ENCODE peak calls at places on chromosome 20, in four cellular contexts. One of them, this sample, is unnamed.
A peak's percentile ranks its signal among the peaks of the same experiment; 100 is the strongest.

GRCh38 chr20:8512003-8512402 is 379.9 kb downstream of the PLCB1 start:
- DNase-seq in substantia nigra: no peak
- DNase-seq in H54: no peak
- DNase-seq in H7: no peak
- DNase-seq in this sample: no peak

GRCh38 chr20:52312131-52312729 is 120.7 kb upstream of the ZFP64 start:
- DNase-seq in H7: peak; percentile 18
- DNase-seq in substantia nigra: no peak
- DNase-seq in H54: peak; percentile 23
- DNase-seq in this sample: peak; percentile 79

GRCh38 chr20:56827763-56828162 is 198.7 kb downstream of the TFAP2C start:
- DNase-seq in H54: no peak
- DNase-seq in H7: no peak
- DNase-seq in substantia nigra: no peak
- DNase-seq in this sample: no peak

GRCh38 chr20:36490191-36490590 is 51.1 kb upstream of the MYL9 start:
- DNase-seq in H54: no peak
- DNase-seq in substantia nigra: no peak
- DNase-seq in H7: no peak
- DNase-seq in this sample: no peak

GRCh38 chr20:54063998-54064676 is 6.3 kb downstream of the BCAS1 start:
- DNase-seq in substantia nigra: no peak
- DNase-seq in H7: peak; percentile 19
- DNase-seq in H54: no peak
- DNase-seq in this sample: no peak

GRCh38 chr20:23298926-23299672 is 51.5 kb upstream of the NXT1 start:
- DNase-seq in H54: no peak
- DNase-seq in substantia nigra: no peak
- DNase-seq in H7: no peak
- DNase-seq in this sample: no peak

GRCh38 chr20:19976595-19977372 is 40.4 kb upstream of the NAA20 start:
- DNase-seq in H7: peak; percentile 67
- DNase-seq in H54: peak; percentile 58
- DNase-seq in substantia nigra: peak; percentile 64
- DNase-seq in this sample: no peak

GRCh38 chr20:63402178-63402859 is 41.2 kb upstream of the CHRNA4 start:
- DNase-seq in H7: no peak
- DNase-seq in H54: no peak
- DNase-seq in substantia nigra: no peak
- DNase-seq in this sample: no peak

GRCh38 chr20:37376324-37376723 is 30.4 kb downstream of the SRC start:
- DNase-seq in H54: no peak
- DNase-seq in substantia nigra: no peak
- DNase-seq in H7: no peak
- DNase-seq in this sample: no peak

GRCh38 chr20:2873010-2873746 is at the start of gene PTPRA:
- DNase-seq in substantia nigra: peak; percentile 95
- DNase-seq in H7: peak; percentile 97
- DNase-seq in H54: peak; percentile 91
- DNase-seq in this sample: peak; percentile 97

GRCh38 chr20:44837949-44838348 is 27.6 kb upstream of the RIMS4 start:
- DNase-seq in H54: no peak
- DNase-seq in H7: no peak
- DNase-seq in substantia nigra: no peak
- DNase-seq in this sample: no peak

GRCh38 chr20:6473197-6473596 is 294.3 kb upstream of the BMP2 start:
- DNase-seq in H54: no peak
- DNase-seq in substantia nigra: no peak
- DNase-seq in H7: no peak
- DNase-seq in this sample: no peak

GRCh38 chr20:4563534-4563933 is 158.2 kb upstream of the PRND start:
- DNase-seq in H54: no peak
- DNase-seq in substantia nigra: no peak
- DNase-seq in H7: no peak
- DNase-seq in this sample: no peak

GRCh38 chr20:33348136-33348937 is 53.0 kb downstream of the CDK5RAP1 start:
- DNase-seq in H54: no peak
- DNase-seq in H7: peak; percentile 65
- DNase-seq in substantia nigra: no peak
- DNase-seq in this sample: no peak

GRCh38 chr20:4725263-4725550 is 3.5 kb downstream of the PRND start:
- DNase-seq in H7: no peak
- DNase-seq in substantia nigra: no peak
- DNase-seq in H54: no peak
- DNase-seq in this sample: no peak

GRCh38 chr20:63756648-63756991 is 17.0 kb downstream of the SLC2A4RG start:
- DNase-seq in substantia nigra: no peak
- DNase-seq in H7: no peak
- DNase-seq in H54: no peak
- DNase-seq in this sample: no peak

GRCh38 chr20:50379049-50379990 is 130.9 kb upstream of the PTPN1 start:
- DNase-seq in substantia nigra: peak; percentile 20
- DNase-seq in H7: no peak
- DNase-seq in H54: no peak
- DNase-seq in this sample: no peak

GRCh38 chr20:63919130-63919529 is 24.2 kb downstream of the DNAJC5 start:
- DNase-seq in H54: no peak
- DNase-seq in H7: no peak
- DNase-seq in substantia nigra: peak; percentile 31
- DNase-seq in this sample: no peak

GRCh38 chr20:45419188-45420091 is 3.5 kb downstream of the PIGT start:
- DNase-seq in H7: no peak
- DNase-seq in substantia nigra: peak; percentile 32
- DNase-seq in H54: peak; percentile 74
- DNase-seq in this sample: peak; percentile 98

This sample was measured in NCI-H345.